ENCODE peak calls at places on chromosomes 6 and 20, in four cellular contexts. One of them, this sample, is unnamed.

GRCh38 chr6:11585426-11586016 is 48.0 kb downstream of the TMEM170B start:
- DNase-seq in ovary: no peak
- DNase-seq in fibroblast of lung: peak; percentile 78
- DNase-seq in mammary epithelial cell: peak; percentile 31
- DNase-seq in this sample: no peak

GRCh38 chr20:1489764-1490436 is 1.3 kb downstream of the SIRPB2 start:
- DNase-seq in ovary: no peak
- DNase-seq in fibroblast of lung: peak; percentile 35
- DNase-seq in mammary epithelial cell: peak; percentile 88
- DNase-seq in this sample: peak; percentile 90

GRCh38 chr6:49918787-49919186 is 45.2 kb downstream of the DEFB114 start:
- DNase-seq in ovary: no peak
- DNase-seq in fibroblast of lung: no peak
- DNase-seq in mammary epithelial cell: no peak
- DNase-seq in this sample: no peak

GRCh38 chr6:133551847-133552331 is 310.7 kb downstream of the EYA4 start:
- DNase-seq in fibroblast of lung: peak; percentile 99
- DNase-seq in mammary epithelial cell: peak; percentile 41
- DNase-seq in ovary: peak; percentile 36
- DNase-seq in this sample: no peak

GRCh38 chr6:149328083-149328482 is 10.6 kb downstream of the TAB2 start:
- DNase-seq in mammary epithelial cell: no peak
- DNase-seq in fibroblast of lung: no peak
- DNase-seq in ovary: no peak
- DNase-seq in this sample: no peak

GRCh38 chr20:45342863-45343444 is 5.3 kb downstream of the SDC4 start:
- DNase-seq in ovary: no peak
- DNase-seq in mammary epithelial cell: no peak
- DNase-seq in fibroblast of lung: no peak
- DNase-seq in this sample: no peak

GRCh38 chr6:27867051-27867940 is 44.9 kb downstream of the OR2B2 start:
- DNase-seq in mammary epithelial cell: peak; percentile 66
- DNase-seq in fibroblast of lung: peak; percentile 85
- DNase-seq in ovary: no peak
- DNase-seq in this sample: peak; percentile 86

GRCh38 chr6:42352856-42353564 is 98.7 kb downstream of the TRERF1 start:
- DNase-seq in fibroblast of lung: peak; percentile 66
- DNase-seq in ovary: no peak
- DNase-seq in mammary epithelial cell: peak; percentile 52
- DNase-seq in this sample: no peak

GRCh38 chr6:168366473-168366872 is 46.9 kb upstream of the DACT2 start:
- DNase-seq in mammary epithelial cell: no peak
- DNase-seq in fibroblast of lung: no peak
- DNase-seq in ovary: no peak
- DNase-seq in this sample: no peak

GRCh38 chr6:52984247-52984646 is 10.8 kb downstream of the GSTA4 start:
- DNase-seq in fibroblast of lung: no peak
- DNase-seq in mammary epithelial cell: peak; percentile 33
- DNase-seq in ovary: no peak
- DNase-seq in this sample: no peak

GRCh38 chr20:24502184-24502583 is 32.8 kb downstream of the SYNDIG1 start:
- DNase-seq in fibroblast of lung: peak; percentile 19
- DNase-seq in ovary: peak; percentile 22
- DNase-seq in mammary epithelial cell: peak; percentile 60
- DNase-seq in this sample: no peak

GRCh38 chr6:8279094-8279805 is 156.1 kb downstream of the SLC35B3 start:
- DNase-seq in mammary epithelial cell: no peak
- DNase-seq in fibroblast of lung: no peak
- DNase-seq in ovary: no peak
- DNase-seq in this sample: no peak

GRCh38 chr20:16476032-16476431 is 97.2 kb downstream of the KIF16B start:
- DNase-seq in mammary epithelial cell: peak; percentile 23
- DNase-seq in fibroblast of lung: peak; percentile 76
- DNase-seq in ovary: no peak
- DNase-seq in this sample: no peak

GRCh38 chr6:106560966-106561740 is 68.1 kb downstream of the RTN4IP1 start:
- DNase-seq in mammary epithelial cell: peak; percentile 60
- DNase-seq in fibroblast of lung: peak; percentile 74
- DNase-seq in ovary: no peak
- DNase-seq in this sample: peak; percentile 39

GRCh38 chr6:106927531-106928398 is 46.8 kb downstream of the CD24 start:
- DNase-seq in ovary: no peak
- DNase-seq in mammary epithelial cell: peak; percentile 42
- DNase-seq in fibroblast of lung: peak; percentile 22
- DNase-seq in this sample: no peak

GRCh38 chr20:10673831-10674683 is at the start of gene JAG1:
- DNase-seq in ovary: peak; percentile 96
- DNase-seq in fibroblast of lung: peak; percentile 96
- DNase-seq in mammary epithelial cell: peak; percentile 95
- DNase-seq in this sample: peak; percentile 93

GRCh38 chr6:122476131-122476530 is 4.5 kb upstream of the SERINC1 start:
- DNase-seq in ovary: no peak
- DNase-seq in fibroblast of lung: peak; percentile 57
- DNase-seq in mammary epithelial cell: no peak
- DNase-seq in this sample: no peak

GRCh38 chr6:156396791-156397418 is 380.3 kb upstream of the ARID1B start:
- DNase-seq in fibroblast of lung: no peak
- DNase-seq in ovary: no peak
- DNase-seq in mammary epithelial cell: no peak
- DNase-seq in this sample: no peak

GRCh38 chr6:14862845-14863244 is 383.0 kb upstream of the JARID2 start:
- DNase-seq in fibroblast of lung: no peak
- DNase-seq in mammary epithelial cell: no peak
- DNase-seq in ovary: no peak
- DNase-seq in this sample: no peak

GRCh38 chr6:18477301-18477941 is 90.3 kb downstream of the RNF144B start:
- DNase-seq in ovary: no peak
- DNase-seq in fibroblast of lung: no peak
- DNase-seq in mammary epithelial cell: no peak
- DNase-seq in this sample: no peak

GRCh38 chr20:31749223-31749622 is 10.1 kb downstream of the TPX2 start:
- DNase-seq in mammary epithelial cell: no peak
- DNase-seq in fibroblast of lung: no peak
- DNase-seq in ovary: no peak
- DNase-seq in this sample: no peak

GRCh38 chr6:28747631-28748157 is 176.1 kb downstream of the TRIM27 start:
- DNase-seq in mammary epithelial cell: peak; percentile 92
- DNase-seq in fibroblast of lung: peak; percentile 49
- DNase-seq in ovary: peak; percentile 55
- DNase-seq in this sample: no peak

GRCh38 chr6:90370493-90370959 is 73.9 kb upstream of the BACH2 start:
- DNase-seq in ovary: no peak
- DNase-seq in mammary epithelial cell: peak; percentile 21
- DNase-seq in fibroblast of lung: no peak
- DNase-seq in this sample: no peak

GRCh38 chr6:31729515-31729978 is 448 bp upstream of the DDAH2 start:
- DNase-seq in ovary: peak; percentile 96
- DNase-seq in mammary epithelial cell: peak; percentile 80
- DNase-seq in fibroblast of lung: peak; percentile 91
- DNase-seq in this sample: peak; percentile 72
- TF ChIP-seq CTCF in ovary: no peak
- TF ChIP-seq CTCF in mammary epithelial cell: no peak
- TF ChIP-seq CTCF in fibroblast of lung: peak; percentile 29
- TF ChIP-seq CTCF in this sample: peak; percentile 49

GRCh38 chr20:58853466-58853865 is 950 bp downstream of the GNAS start:
- DNase-seq in ovary: no peak
- DNase-seq in mammary epithelial cell: no peak
- DNase-seq in fibroblast of lung: no peak
- DNase-seq in this sample: no peak

GRCh38 chr20:58851221-58851968 is 693 bp upstream of the GNAS-AS1 start:
- DNase-seq in ovary: no peak
- DNase-seq in mammary epithelial cell: no peak
- DNase-seq in fibroblast of lung: no peak
- DNase-seq in this sample: no peak

GRCh38 chr20:58851969-58852458 is 502 bp upstream of the GNAS start:
- DNase-seq in mammary epithelial cell: no peak
- DNase-seq in fibroblast of lung: no peak
- DNase-seq in ovary: no peak
- DNase-seq in this sample: no peak

GRCh38 chr20:58852559-58853271 is at the start of gene GNAS:
- DNase-seq in ovary: peak; percentile 40
- DNase-seq in mammary epithelial cell: peak; percentile 24
- DNase-seq in fibroblast of lung: peak; percentile 66
- DNase-seq in this sample: no peak

DNA sequence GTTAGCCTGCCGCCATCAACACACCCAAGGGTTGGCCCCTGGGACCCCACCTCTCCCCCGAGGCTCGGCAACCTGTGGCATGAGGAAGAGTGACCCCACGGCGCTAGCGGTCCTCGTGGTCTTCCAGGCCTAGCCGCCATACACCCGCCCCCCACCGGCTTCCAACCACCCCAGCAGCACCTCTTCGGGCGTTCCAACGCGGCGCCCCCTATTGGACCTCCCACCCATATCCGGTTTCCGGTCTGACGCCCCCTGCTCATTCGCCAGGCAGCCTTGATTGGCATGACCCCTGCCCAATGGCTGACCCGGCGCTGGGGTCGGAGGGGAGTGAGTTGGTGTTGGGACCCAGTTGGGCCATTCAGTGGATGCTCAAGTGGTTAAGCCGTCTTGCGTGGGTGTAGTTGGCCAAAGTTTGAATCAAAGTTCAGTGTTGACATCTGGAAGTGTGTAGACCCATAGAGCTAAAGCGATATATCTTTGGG is at the start of gene GNAS-AS1:
- DNase-seq in mammary epithelial cell: peak; percentile 63
- DNase-seq in ovary: peak; percentile 73
- DNase-seq in fibroblast of lung: peak; percentile 90
- DNase-seq in this sample: no peak
- H3K4me3 ChIP-seq in mammary epithelial cell: peak within 1 kb of the TSS; percentile 39
- H3K4me3 ChIP-seq in ovary: peak within 1 kb of the TSS; percentile 40
- H3K4me3 ChIP-seq in fibroblast of lung: peak within 1 kb of the TSS; percentile 58
- H3K4me3 ChIP-seq in this sample: no peak within 1 kb of the TSS

DNA sequence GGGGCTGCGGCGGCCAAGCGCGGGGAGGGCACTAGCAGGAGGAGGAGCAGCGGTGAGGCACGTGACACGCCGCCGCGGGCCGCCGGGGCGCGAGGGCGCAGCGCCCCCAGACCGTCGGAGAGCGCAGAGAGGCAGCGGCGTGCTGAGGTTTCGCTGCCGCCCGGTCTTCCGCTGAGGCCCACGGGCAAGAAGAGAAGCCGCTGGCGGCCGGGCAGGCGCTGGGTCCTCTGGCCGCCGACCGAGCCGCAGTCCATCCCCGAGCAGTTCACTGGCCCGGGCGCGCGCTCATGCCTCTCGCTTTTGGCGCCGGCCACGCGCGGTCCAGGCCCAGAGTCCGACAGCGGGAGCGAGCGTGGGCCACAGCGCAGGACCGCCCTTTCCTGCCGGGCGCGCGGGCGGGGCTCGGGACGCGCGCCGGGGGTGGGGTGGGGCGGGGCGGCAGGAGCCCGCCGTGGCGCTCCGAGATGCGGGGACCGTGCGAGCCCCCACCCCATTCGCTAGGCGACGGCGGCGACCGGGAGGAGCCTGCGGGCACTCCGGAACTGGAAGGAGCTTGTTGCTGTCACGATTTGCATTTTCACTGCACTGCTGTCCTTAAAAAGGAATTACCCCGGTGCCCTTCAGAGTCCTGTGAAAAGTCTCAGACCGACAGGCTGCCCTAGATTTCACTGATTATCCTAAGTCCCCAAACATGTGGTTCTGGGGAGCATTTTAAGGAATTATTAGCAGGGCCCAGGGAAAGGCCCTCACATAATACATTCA is at the start of gene MCUR1:
- DNase-seq in ovary: peak; percentile 82
- DNase-seq in fibroblast of lung: peak; percentile 75
- DNase-seq in mammary epithelial cell: peak; percentile 86
- DNase-seq in this sample: peak; percentile 92
- TF ChIP-seq CTCF in ovary: peak; percentile 40
- TF ChIP-seq CTCF in fibroblast of lung: peak; percentile 23
- TF ChIP-seq CTCF in mammary epithelial cell: peak; percentile 10
- TF ChIP-seq CTCF in this sample: no peak

GRCh38 chr20:17556842-17557674 is 12.8 kb upstream of the DSTN start:
- DNase-seq in ovary: peak; percentile 72
- DNase-seq in fibroblast of lung: no peak
- DNase-seq in mammary epithelial cell: peak; percentile 48
- DNase-seq in this sample: no peak
- H3K4me3 ChIP-seq in ovary: no peak overlapping the region
- H3K4me3 ChIP-seq in fibroblast of lung: no peak overlapping the region
- H3K4me3 ChIP-seq in mammary epithelial cell: peak overlapping the region; percentile 6
- H3K4me3 ChIP-seq in this sample: no peak overlapping the region

GRCh38 chr20:48629069-48629959 is 198.5 kb downstream of the PREX1 start:
- DNase-seq in fibroblast of lung: no peak
- DNase-seq in ovary: no peak
- DNase-seq in mammary epithelial cell: no peak
- DNase-seq in this sample: no peak
- TF ChIP-seq CTCF in fibroblast of lung: no peak
- TF ChIP-seq CTCF in ovary: no peak
- TF ChIP-seq CTCF in mammary epithelial cell: no peak
- TF ChIP-seq CTCF in this sample: no peak

GRCh38 chr20:49938173-49939163 is 2.3 kb downstream of the RNF114 start:
- DNase-seq in ovary: peak; percentile 66
- DNase-seq in fibroblast of lung: peak; percentile 80
- DNase-seq in mammary epithelial cell: peak; percentile 55
- DNase-seq in this sample: no peak
- H3K4me3 ChIP-seq in ovary: no peak overlapping the region
- H3K4me3 ChIP-seq in fibroblast of lung: peak overlapping the region; percentile 98
- H3K4me3 ChIP-seq in mammary epithelial cell: peak overlapping the region; percentile 39
- H3K4me3 ChIP-seq in this sample: no peak overlapping the region

GRCh38 chr6:57172136-57173055 is at the start of gene BAG2:
- DNase-seq in ovary: peak; percentile 96
- DNase-seq in mammary epithelial cell: peak; percentile 71
- DNase-seq in fibroblast of lung: peak; percentile 91
- DNase-seq in this sample: peak; percentile 79
- TF ChIP-seq CTCF in ovary: peak; percentile 42
- TF ChIP-seq CTCF in mammary epithelial cell: peak; percentile 25
- TF ChIP-seq CTCF in fibroblast of lung: no peak
- TF ChIP-seq CTCF in this sample: no peak

GRCh38 chr6:70669133-70669532 is 1.4 kb downstream of the SMAP1 start:
- DNase-seq in ovary: no peak
- DNase-seq in fibroblast of lung: no peak
- DNase-seq in mammary epithelial cell: peak; percentile 39
- DNase-seq in this sample: no peak

GRCh38 chr6:70667256-70667710 is 400 bp upstream of the SMAP1 start:
- DNase-seq in ovary: no peak
- DNase-seq in fibroblast of lung: peak; percentile 6
- DNase-seq in mammary epithelial cell: no peak
- DNase-seq in this sample: no peak

GRCh38 chr6:70668499-70668812 is 773 bp downstream of the SMAP1 start:
- DNase-seq in ovary: peak; percentile 31
- DNase-seq in fibroblast of lung: no peak
- DNase-seq in mammary epithelial cell: no peak
- DNase-seq in this sample: no peak

GRCh38 chr6:70667711-70668498 is at the start of gene SMAP1:
- DNase-seq in mammary epithelial cell: peak; percentile 90
- DNase-seq in ovary: peak; percentile 93
- DNase-seq in fibroblast of lung: peak; percentile 89
- DNase-seq in this sample: peak; percentile 93

DNA sequence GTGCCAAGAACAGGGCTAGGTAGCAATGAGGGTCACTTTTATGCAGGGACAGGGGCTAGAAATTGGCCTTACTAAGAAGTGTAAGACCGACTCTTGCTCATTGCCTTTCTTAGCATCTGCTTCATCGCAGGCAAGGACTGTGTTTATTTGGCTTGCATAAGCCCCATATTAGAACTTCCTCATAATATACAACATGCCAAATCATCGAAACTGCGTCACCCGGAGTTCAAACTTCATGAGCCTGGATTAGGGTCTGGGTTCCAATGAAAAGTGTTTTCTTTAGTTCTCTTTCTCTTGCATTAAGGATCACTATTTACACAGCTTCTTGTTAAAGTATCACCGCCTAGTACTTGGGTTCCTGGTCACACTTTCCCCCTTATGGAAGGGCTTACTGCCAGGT is 957 bp upstream of the SMAP1 start:
- DNase-seq in fibroblast of lung: no peak
- DNase-seq in mammary epithelial cell: no peak
- DNase-seq in ovary: no peak
- DNase-seq in this sample: no peak
- H3K4me3 ChIP-seq in fibroblast of lung: no peak overlapping the region
- H3K4me3 ChIP-seq in mammary epithelial cell: no peak overlapping the region
- H3K4me3 ChIP-seq in ovary: peak overlapping the region; percentile 93
- H3K4me3 ChIP-seq in this sample: no peak overlapping the region